ENCODE peak calls at places on chromosome 4, in seven cellular contexts. J is fibroblast of gingiva; P is stimulated activated CD4-positive, alpha-beta T cell treated with anti-CD3 and anti-CD28 coated beads, Interleukin-12 subunit alpha, Interleukin-12 subunit beta, amount 100 ng/mL, for 4 hours; T is BJ; O is upper lobe of right lung; K is NCI-H524; L is DMS153. Q is an unnamed sample.

GRCh38 chr4:188904617-188905016 is 765.4 kb downstream of the TRIML1 start:
- DNase-seq in J (no peak), P (no peak), T (no peak), O (no peak), K (no peak), L (no peak), Q (no peak)

GRCh38 chr4:1198070-1198844 is 25.9 kb upstream of the SPON2 start:
- DNase-seq in J (no peak), P (no peak), T (no peak), O (no peak), K (no peak), L (no peak), Q (no peak)

GRCh38 chr4:22129454-22130075 is 181.0 kb upstream of the KCNIP4 start:
- DNase-seq in J (peak; percentile 9), P (no peak), T (peak; percentile 1), O (no peak), K (peak; percentile 39), L (no peak), Q (peak; percentile 33)

GRCh38 chr4:91590242-91590641 is 713.5 kb upstream of the GRID2 start:
- DNase-seq in J (no peak), P (no peak), T (no peak), O (no peak), K (no peak), L (no peak), Q (no peak)

GRCh38 chr4:73650255-73650654 is 30.0 kb upstream of the RASSF6 start:
- DNase-seq in J (no peak), P (no peak), T (no peak), O (no peak), K (no peak), L (no peak), Q (no peak)

GRCh38 chr4:94011190-94011589 is 182.6 kb downstream of the ATOH1 start:
- DNase-seq in J (no peak), P (no peak), T (no peak), O (no peak), K (no peak), L (no peak), Q (no peak)

GRCh38 chr4:136637071-136637777 is 895.1 kb downstream of the PCDH18 start:
- DNase-seq in J (no peak), P (no peak), T (no peak), O (no peak), K (no peak), L (no peak), Q (peak; percentile 24)

GRCh38 chr4:166491635-166492034 is 618.6 kb downstream of the TLL1 start:
- DNase-seq in J (no peak), P (no peak), T (no peak), O (no peak), K (no peak), L (no peak), Q (no peak)

GRCh38 chr4:179095585-179096228 is 1653.5 kb upstream of the AGA start:
- DNase-seq in J (no peak), P (no peak), T (no peak), O (no peak), K (no peak), L (no peak), Q (peak; percentile 56)

GRCh38 chr4:52976523-52977230 is 114.6 kb downstream of the RASL11B start:
- DNase-seq in J (no peak), P (no peak), T (no peak), O (no peak), K (no peak), L (no peak), Q (no peak)

GRCh38 chr4:108592674-108592986 is 27.7 kb upstream of the RPL34 start:
- DNase-seq in J (no peak), P (no peak), T (no peak), O (no peak), K (no peak), L (peak; percentile 4), Q (no peak)

GRCh38 chr4:184529283-184529682 is 54.9 kb upstream of the IRF2 start:
- DNase-seq in J (no peak), P (no peak), T (no peak), O (no peak), K (no peak), L (no peak), Q (no peak)

GRCh38 chr4:99447079-99447478 is 11.9 kb upstream of the ADH7 start:
- DNase-seq in J (peak; percentile 86), P (no peak), T (no peak), O (no peak), K (no peak), L (peak; percentile 3), Q (peak; percentile 75)

GRCh38 chr4:88211473-88212252 is 53.2 kb upstream of the ABCG2 start:
- DNase-seq in J (peak; percentile 11), P (peak; percentile 4), T (no peak), O (no peak), K (peak; percentile 19), L (peak; percentile 15), Q (peak; percentile 84)

GRCh38 chr4:100926039-100926717 is 408.4 kb upstream of the EMCN start:
- DNase-seq in J (no peak), P (no peak), T (no peak), O (no peak), K (no peak), L (no peak), Q (no peak)

GRCh38 chr4:85496933-85497332 is 22.0 kb downstream of the ARHGAP24 start:
- DNase-seq in J (peak; percentile 80), P (no peak), T (peak; percentile 58), O (no peak), K (no peak), L (no peak), Q (peak; percentile 76)

GRCh38 chr4:165152527-165152926 is 39.9 kb upstream of the TMEM192 start:
- DNase-seq in J (peak; percentile 71), P (no peak), T (no peak), O (no peak), K (no peak), L (no peak), Q (peak; percentile 26)

GRCh38 chr4:168877779-168878491 is 132.1 kb downstream of the CBR4 start:
- DNase-seq in J (no peak), P (peak; percentile 7), T (no peak), O (peak; percentile 86), K (no peak), L (no peak), Q (peak; percentile 44)

GRCh38 chr4:74874785-74875367 is 58.0 kb upstream of the PARM1 start:
- DNase-seq in J (peak; percentile 73), P (no peak), T (peak; percentile 4), O (no peak), K (peak; percentile 22), L (peak; percentile 77), Q (peak; percentile 91)

GRCh38 chr4:7901274-7901845 is 38.3 kb downstream of the AFAP1 start:
- DNase-seq in J (no peak), P (no peak), T (no peak), O (no peak), K (no peak), L (no peak), Q (no peak)

GRCh38 chr4:103011378-103012025 is 8.0 kb downstream of the SLC9B1 start:
- DNase-seq in J (no peak), P (no peak), T (peak; percentile 9), O (peak; percentile 62), K (no peak), L (no peak), Q (peak; percentile 42)

GRCh38 chr4:44660396-44660795 is 9.0 kb upstream of the YIPF7 start:
- DNase-seq in J (no peak), P (no peak), T (no peak), O (no peak), K (no peak), L (no peak), Q (no peak)

GRCh38 chr4:23932935-23933334 is 43.1 kb upstream of the PPARGC1A start:
- DNase-seq in J (peak; percentile 61), P (no peak), T (no peak), O (no peak), K (no peak), L (no peak), Q (peak; percentile 45)

GRCh38 chr4:184099541-184099966 is 118.1 kb downstream of the ENPP6 start:
- DNase-seq in J (no peak), P (no peak), T (no peak), O (no peak), K (peak; percentile 63), L (no peak), Q (no peak)

GRCh38 chr4:99403380-99404194 is 31.6 kb downstream of the ADH7 start:
- DNase-seq in J (peak; percentile 91), P (no peak), T (no peak), O (no peak), K (no peak), L (no peak), Q (peak; percentile 79)

GRCh38 chr4:81622474-81623198 is 150.9 kb upstream of the RASGEF1B start:
- DNase-seq in J (no peak), P (no peak), T (no peak), O (no peak), K (no peak), L (no peak), Q (no peak)

GRCh38 chr4:159344877-159345276 is 242.0 kb downstream of the RAPGEF2 start:
- DNase-seq in J (no peak), P (no peak), T (no peak), O (no peak), K (no peak), L (no peak), Q (no peak)

Q was measured in adipocyte.